ENCODE peak calls at places on chromosome 7, in nine cellular contexts. One of them, this sample, is unnamed. For H3K36me3, the result is how much of the 10 kb centered on the place peaks cover.

GRCh38 chr7:101315336-101315735 is 6.3 kb downstream of the IFT22 start:
- DNase-seq in astrocyte: peak
- DNase-seq in bronchial epithelial cell: peak
- DNase-seq in mucosa of descending colon: no peak
- DNase-seq in mesenchymal stem cell: peak
- DNase-seq in heart right ventricle: no peak
- DNase-seq in tibial nerve: no peak
- DNase-seq in PC-3: peak
- DNase-seq in adipocyte: peak
- DNase-seq in this sample: peak

GRCh38 chr7:99579281-99579955 is 18.6 kb upstream of the TMEM225B start:
- DNase-seq in heart right ventricle: no peak
- DNase-seq in PC-3: no peak
- DNase-seq in mucosa of descending colon: no peak
- DNase-seq in astrocyte: no peak
- DNase-seq in mesenchymal stem cell: no peak
- DNase-seq in tibial nerve: no peak
- DNase-seq in bronchial epithelial cell: no peak
- DNase-seq in adipocyte: no peak
- DNase-seq in this sample: no peak

GRCh38 chr7:129083525-129083924 is 28.6 kb upstream of the TNPO3 start:
- DNase-seq in mesenchymal stem cell: no peak
- DNase-seq in PC-3: no peak
- DNase-seq in bronchial epithelial cell: no peak
- DNase-seq in mucosa of descending colon: no peak
- DNase-seq in astrocyte: no peak
- DNase-seq in tibial nerve: no peak
- DNase-seq in adipocyte: no peak
- DNase-seq in heart right ventricle: no peak
- DNase-seq in this sample: no peak

GRCh38 chr7:159226303-159226702 is 81.6 kb upstream of the VIPR2 start:
- DNase-seq in PC-3: no peak
- DNase-seq in tibial nerve: no peak
- DNase-seq in adipocyte: no peak
- DNase-seq in heart right ventricle: no peak
- DNase-seq in mucosa of descending colon: no peak
- DNase-seq in mesenchymal stem cell: no peak
- DNase-seq in bronchial epithelial cell: no peak
- DNase-seq in astrocyte: no peak
- DNase-seq in this sample: no peak

GRCh38 chr7:138890782-138891445 is 90.3 kb downstream of the KIAA1549 start:
- DNase-seq in bronchial epithelial cell: no peak
- DNase-seq in mucosa of descending colon: no peak
- DNase-seq in tibial nerve: peak
- DNase-seq in adipocyte: peak
- DNase-seq in astrocyte: peak
- DNase-seq in heart right ventricle: no peak
- DNase-seq in mesenchymal stem cell: peak
- DNase-seq in PC-3: peak
- DNase-seq in this sample: no peak

GRCh38 chr7:121437470-121437869 is 41.4 kb upstream of the FAM3C start:
- DNase-seq in mucosa of descending colon: no peak
- DNase-seq in bronchial epithelial cell: no peak
- DNase-seq in PC-3: no peak
- DNase-seq in heart right ventricle: no peak
- DNase-seq in tibial nerve: no peak
- DNase-seq in mesenchymal stem cell: no peak
- DNase-seq in adipocyte: no peak
- DNase-seq in astrocyte: no peak
- DNase-seq in this sample: no peak

GRCh38 chr7:31735991-31736982 is 49.3 kb downstream of the PPP1R17 start:
- DNase-seq in PC-3: peak
- DNase-seq in adipocyte: peak
- DNase-seq in bronchial epithelial cell: peak
- DNase-seq in mucosa of descending colon: no peak
- DNase-seq in heart right ventricle: peak
- DNase-seq in astrocyte: peak
- DNase-seq in mesenchymal stem cell: peak
- DNase-seq in tibial nerve: peak
- DNase-seq in this sample: peak

GRCh38 chr7:69800495-69800894 is 202.2 kb downstream of the AUTS2 start:
- DNase-seq in adipocyte: no peak
- DNase-seq in astrocyte: peak
- DNase-seq in heart right ventricle: no peak
- DNase-seq in mucosa of descending colon: no peak
- DNase-seq in PC-3: no peak
- DNase-seq in mesenchymal stem cell: peak
- DNase-seq in bronchial epithelial cell: no peak
- DNase-seq in tibial nerve: no peak
- DNase-seq in this sample: peak

GRCh38 chr7:139542308-139543151 is 19.0 kb downstream of the CLEC2L start:
- DNase-seq in mucosa of descending colon: no peak
- DNase-seq in bronchial epithelial cell: no peak
- DNase-seq in astrocyte: no peak
- DNase-seq in adipocyte: no peak
- DNase-seq in tibial nerve: no peak
- DNase-seq in heart right ventricle: no peak
- DNase-seq in PC-3: no peak
- DNase-seq in mesenchymal stem cell: no peak
- DNase-seq in this sample: no peak

GRCh38 chr7:83457022-83457892 is 191.7 kb downstream of the SEMA3E start:
- DNase-seq in PC-3: no peak
- DNase-seq in tibial nerve: no peak
- DNase-seq in heart right ventricle: no peak
- DNase-seq in mesenchymal stem cell: no peak
- DNase-seq in bronchial epithelial cell: peak
- DNase-seq in adipocyte: peak
- DNase-seq in astrocyte: peak
- DNase-seq in mucosa of descending colon: no peak
- DNase-seq in this sample: no peak

GRCh38 chr7:131637846-131638245 is 81.4 kb upstream of the PODXL start:
- DNase-seq in adipocyte: no peak
- DNase-seq in tibial nerve: no peak
- DNase-seq in astrocyte: no peak
- DNase-seq in bronchial epithelial cell: no peak
- DNase-seq in PC-3: no peak
- DNase-seq in mesenchymal stem cell: no peak
- DNase-seq in mucosa of descending colon: no peak
- DNase-seq in heart right ventricle: no peak
- DNase-seq in this sample: no peak

GRCh38 chr7:43758029-43758860 is at the start of gene BLVRA:
- DNase-seq in tibial nerve: peak
- DNase-seq in astrocyte: peak
- DNase-seq in mucosa of descending colon: peak
- DNase-seq in mesenchymal stem cell: peak
- DNase-seq in adipocyte: peak
- DNase-seq in bronchial epithelial cell: no peak
- DNase-seq in PC-3: peak
- DNase-seq in heart right ventricle: peak
- DNase-seq in this sample: peak
- H3K4me3 ChIP-seq in tibial nerve: peak
- H3K4me3 ChIP-seq in astrocyte: peak
- H3K4me3 ChIP-seq in mucosa of descending colon: peak
- H3K4me3 ChIP-seq in mesenchymal stem cell: peak
- H3K4me3 ChIP-seq in adipocyte: peak
- H3K4me3 ChIP-seq in bronchial epithelial cell: peak
- H3K4me3 ChIP-seq in PC-3: peak
- H3K4me3 ChIP-seq in heart right ventricle: peak
- H3K4me3 ChIP-seq in this sample: peak

GRCh38 chr7:5214236-5214635 is 24.2 kb downstream of the WIPI2 start:
- DNase-seq in bronchial epithelial cell: no peak
- DNase-seq in PC-3: no peak
- DNase-seq in adipocyte: no peak
- DNase-seq in mesenchymal stem cell: no peak
- DNase-seq in astrocyte: no peak
- DNase-seq in heart right ventricle: no peak
- DNase-seq in mucosa of descending colon: no peak
- DNase-seq in tibial nerve: no peak
- DNase-seq in this sample: no peak

GRCh38 chr7:5211730-5212482 is 21.9 kb downstream of the WIPI2 start:
- DNase-seq in tibial nerve: no peak
- DNase-seq in heart right ventricle: no peak
- DNase-seq in bronchial epithelial cell: no peak
- DNase-seq in PC-3: no peak
- DNase-seq in adipocyte: no peak
- DNase-seq in mucosa of descending colon: peak
- DNase-seq in mesenchymal stem cell: no peak
- DNase-seq in astrocyte: no peak
- DNase-seq in this sample: no peak

GRCh38 chr7:5214641-5215040 is 24.6 kb downstream of the WIPI2 start:
- DNase-seq in astrocyte: no peak
- DNase-seq in adipocyte: no peak
- DNase-seq in PC-3: no peak
- DNase-seq in heart right ventricle: no peak
- DNase-seq in mucosa of descending colon: peak
- DNase-seq in mesenchymal stem cell: no peak
- DNase-seq in bronchial epithelial cell: no peak
- DNase-seq in tibial nerve: no peak
- DNase-seq in this sample: no peak

GRCh38 chr7:5212633-5213285 is 22.7 kb downstream of the WIPI2 start:
- DNase-seq in astrocyte: no peak
- DNase-seq in adipocyte: no peak
- DNase-seq in PC-3: no peak
- DNase-seq in mucosa of descending colon: no peak
- DNase-seq in tibial nerve: no peak
- DNase-seq in mesenchymal stem cell: no peak
- DNase-seq in bronchial epithelial cell: no peak
- DNase-seq in heart right ventricle: no peak
- DNase-seq in this sample: no peak

DNA sequence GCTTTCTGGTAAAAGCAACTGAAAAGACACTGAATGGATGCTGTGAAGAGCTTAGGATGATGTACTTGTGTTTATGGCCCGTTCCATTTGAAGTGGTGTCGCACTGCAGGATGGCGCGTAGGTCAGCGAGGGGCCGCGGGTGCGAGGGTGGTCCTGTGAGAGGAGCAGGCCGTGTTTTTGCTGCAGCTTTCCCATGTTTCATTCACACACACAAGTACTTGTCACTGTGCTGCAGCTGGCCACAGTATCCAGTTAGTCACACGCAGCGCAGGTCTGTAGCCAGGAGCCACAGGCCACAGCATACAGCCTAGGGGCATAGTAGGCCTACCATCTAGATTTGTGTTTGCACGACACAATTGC is 23.2 kb downstream of the WIPI2 start:
- DNase-seq in adipocyte: no peak
- DNase-seq in heart right ventricle: no peak
- DNase-seq in bronchial epithelial cell: no peak
- DNase-seq in mesenchymal stem cell: no peak
- DNase-seq in PC-3: no peak
- DNase-seq in mucosa of descending colon: no peak
- DNase-seq in astrocyte: no peak
- DNase-seq in tibial nerve: no peak
- DNase-seq in this sample: no peak
- H3K36me3 ChIP-seq in adipocyte: half or more
- H3K36me3 ChIP-seq in heart right ventricle: half or more
- H3K36me3 ChIP-seq in bronchial epithelial cell: under half
- H3K36me3 ChIP-seq in mesenchymal stem cell: half or more
- H3K36me3 ChIP-seq in PC-3: under half
- H3K36me3 ChIP-seq in mucosa of descending colon: under half
- H3K36me3 ChIP-seq in astrocyte: under half
- H3K36me3 ChIP-seq in tibial nerve: under half
- H3K36me3 ChIP-seq in this sample: under half

GRCh38 chr7:76056241-76056640 is 8.3 kb downstream of the MDH2 start:
- DNase-seq in mucosa of descending colon: no peak
- DNase-seq in mesenchymal stem cell: no peak
- DNase-seq in tibial nerve: no peak
- DNase-seq in astrocyte: no peak
- DNase-seq in bronchial epithelial cell: no peak
- DNase-seq in PC-3: no peak
- DNase-seq in heart right ventricle: no peak
- DNase-seq in adipocyte: no peak
- DNase-seq in this sample: no peak

GRCh38 chr7:76051840-76052239 is 3.9 kb downstream of the MDH2 start:
- DNase-seq in mucosa of descending colon: no peak
- DNase-seq in heart right ventricle: no peak
- DNase-seq in astrocyte: no peak
- DNase-seq in tibial nerve: no peak
- DNase-seq in mesenchymal stem cell: peak
- DNase-seq in adipocyte: no peak
- DNase-seq in bronchial epithelial cell: no peak
- DNase-seq in PC-3: peak
- DNase-seq in this sample: no peak

GRCh38 chr7:76053461-76053860 is 5.6 kb downstream of the MDH2 start:
- DNase-seq in mesenchymal stem cell: no peak
- DNase-seq in tibial nerve: no peak
- DNase-seq in PC-3: no peak
- DNase-seq in heart right ventricle: no peak
- DNase-seq in bronchial epithelial cell: no peak
- DNase-seq in astrocyte: no peak
- DNase-seq in mucosa of descending colon: no peak
- DNase-seq in adipocyte: no peak
- DNase-seq in this sample: no peak

GRCh38 chr7:76057103-76057812 is 9.4 kb downstream of the MDH2 start:
- DNase-seq in mesenchymal stem cell: no peak
- DNase-seq in heart right ventricle: no peak
- DNase-seq in bronchial epithelial cell: no peak
- DNase-seq in tibial nerve: no peak
- DNase-seq in mucosa of descending colon: no peak
- DNase-seq in astrocyte: no peak
- DNase-seq in PC-3: no peak
- DNase-seq in adipocyte: no peak
- DNase-seq in this sample: no peak

GRCh38 chr7:76054129-76055120 is 6.5 kb downstream of the MDH2 start:
- DNase-seq in heart right ventricle: no peak
- DNase-seq in astrocyte: peak
- DNase-seq in bronchial epithelial cell: peak
- DNase-seq in mesenchymal stem cell: peak
- DNase-seq in tibial nerve: no peak
- DNase-seq in PC-3: peak
- DNase-seq in mucosa of descending colon: no peak
- DNase-seq in adipocyte: peak
- DNase-seq in this sample: no peak
- H3K4me3 ChIP-seq in heart right ventricle: no peak
- H3K4me3 ChIP-seq in astrocyte: no peak
- H3K4me3 ChIP-seq in bronchial epithelial cell: no peak
- H3K4me3 ChIP-seq in mesenchymal stem cell: peak
- H3K4me3 ChIP-seq in tibial nerve: no peak
- H3K4me3 ChIP-seq in PC-3: peak
- H3K4me3 ChIP-seq in mucosa of descending colon: no peak
- H3K4me3 ChIP-seq in adipocyte: no peak
- H3K4me3 ChIP-seq in this sample: no peak

GRCh38 chr7:21908746-21909145 is 37.0 kb downstream of the CDCA7L start:
- DNase-seq in tibial nerve: no peak
- DNase-seq in adipocyte: no peak
- DNase-seq in mesenchymal stem cell: no peak
- DNase-seq in PC-3: no peak
- DNase-seq in bronchial epithelial cell: no peak
- DNase-seq in mucosa of descending colon: no peak
- DNase-seq in astrocyte: no peak
- DNase-seq in heart right ventricle: no peak
- DNase-seq in this sample: no peak
- H3K36me3 ChIP-seq in tibial nerve: under half
- H3K36me3 ChIP-seq in adipocyte: under half
- H3K36me3 ChIP-seq in mesenchymal stem cell: under half
- H3K36me3 ChIP-seq in PC-3: under half
- H3K36me3 ChIP-seq in bronchial epithelial cell: under half
- H3K36me3 ChIP-seq in mucosa of descending colon: under half
- H3K36me3 ChIP-seq in astrocyte: under half
- H3K36me3 ChIP-seq in heart right ventricle: under half
- H3K36me3 ChIP-seq in this sample: half or more

This sample was measured in MG63.